ENCODE peak calls at places on chromosomes 3 and 15, in five cellular contexts. B is colonic mucosa, Q is lower lobe of right lung, K is psoas muscle, L is GM23248. H is an unnamed sample. For H3K4me1, the result is how much of the 10 kb centered on the place peaks cover.

GRCh38 chr15:86266896-86267484 is 187.3 kb downstream of the AGBL1 start:
- DNase-seq in L (no peak), B (no peak), Q (no peak), K (no peak), H (no peak)

GRCh38 chr3:186849392-186849975 is 7.0 kb downstream of the ADIPOQ start:
- DNase-seq in L (peak), Q (no peak), B (no peak), K (no peak), H (no peak)

GRCh38 chr3:36695769-36696137 is 68.6 kb downstream of the DCLK3 start:
- DNase-seq in L (peak), B (no peak), Q (no peak), K (no peak), H (no peak)

GRCh38 chr3:189001559-189001958 is 170.2 kb upstream of the TPRG1 start:
- DNase-seq in Q (no peak), L (peak), K (no peak), B (no peak), H (no peak)

GRCh38 chr3:35908366-35909232 is 269.3 kb downstream of the ARPP21 start:
- DNase-seq in L (peak), K (peak), Q (peak), B (peak), H (peak)

GRCh38 chr15:26866298-26867198 is at the start of gene GABRA5:
- DNase-seq in B (no peak), K (no peak), L (peak), Q (no peak), H (peak)

GRCh38 chr15:48609486-48609885 is 36.0 kb downstream of the FBN1 start:
- DNase-seq in L (no peak), Q (no peak), K (no peak), B (no peak), H (no peak)

GRCh38 chr3:172520332-172520831 is 2.8 kb downstream of the TNFSF10 start:
- DNase-seq in K (no peak), Q (no peak), B (peak), L (peak), H (no peak)

GRCh38 chr3:143924522-143925381 is 46.9 kb upstream of the DIPK2A start:
- DNase-seq in K (no peak), L (no peak), B (no peak), Q (no peak), H (no peak)

GRCh38 chr3:8638994-8639393 is 5.6 kb downstream of the SSUH2 start:
- DNase-seq in K (no peak), B (no peak), Q (no peak), L (no peak), H (peak)

GRCh38 chr15:66080791-66081475 is 172.6 kb downstream of the MEGF11 start:
- DNase-seq in Q (no peak), B (peak), K (no peak), L (peak), H (no peak)

GRCh38 chr3:68880632-68881031 is 51.7 kb downstream of the TAFA4 start:
- DNase-seq in L (no peak), K (no peak), Q (no peak), B (no peak), H (no peak)

GRCh38 chr15:67762610-67763368 is 62.5 kb upstream of the SKOR1 start:
- DNase-seq in L (peak), Q (no peak), K (no peak), B (no peak), H (peak)

GRCh38 chr3:146543461-146544012 is 870 bp downstream of the PLSCR1 start:
- DNase-seq in B (peak), K (no peak), Q (no peak), L (peak), H (peak)

GRCh38 chr3:27568393-27568792 is 84.2 kb upstream of the SLC4A7 start:
- DNase-seq in Q (peak), B (peak), L (peak), K (peak), H (peak)

GRCh38 chr3:45366305-45366704 is 22.1 kb upstream of the LARS2 start:
- DNase-seq in L (peak), Q (no peak), B (peak), K (no peak), H (no peak)

GRCh38 chr3:174857301-174857700 is 1.8 kb upstream of the NAALADL2 start:
- DNase-seq in Q (no peak), B (no peak), L (no peak), K (no peak), H (no peak)

GRCh38 chr3:52056521-52056967 is at the start of gene DUSP7:
- DNase-seq in K (peak), B (peak), L (peak), Q (peak), H (peak)

GRCh38 chr3:36904641-36905040 is 40.2 kb downstream of the TRANK1 start:
- DNase-seq in K (no peak), B (no peak), Q (no peak), L (peak), H (no peak)

GRCh38 chr15:66737243-66738010 is 35.4 kb downstream of the SMAD6 start:
- DNase-seq in L (no peak), Q (peak), K (no peak), B (no peak), H (no peak)

GRCh38 chr3:39122811-39123210 is 15.3 kb downstream of the TTC21A start:
- DNase-seq in B (no peak), Q (no peak), K (no peak), L (no peak), H (no peak)

GRCh38 chr3:184751204-184751809 is 39.4 kb upstream of the MAGEF1 start:
- DNase-seq in L (no peak), Q (no peak), B (no peak), K (no peak), H (no peak)

GRCh38 chr3:177905173-177905894 is 630.9 kb upstream of the KCNMB2 start:
- DNase-seq in K (no peak), Q (no peak), L (peak), B (no peak), H (peak)

GRCh38 chr3:59717679-59718205 is 667.9 kb upstream of the CFAP20DC start:
- DNase-seq in K (no peak), L (no peak), Q (no peak), B (no peak), H (no peak)

GRCh38 chr3:173891272-173892100 is 493.9 kb downstream of the NLGN1 start:
- DNase-seq in K (no peak), B (no peak), L (peak), Q (no peak), H (no peak)

GRCh38 chr15:39267685-39268084 is 313.2 kb upstream of the THBS1 start:
- DNase-seq in Q (no peak), B (no peak), K (no peak), L (no peak), H (no peak)

GRCh38 chr3:38634133-38634532 is 15.4 kb downstream of the SCN5A start:
- DNase-seq in K (peak), L (peak), B (no peak), Q (no peak), H (peak)

GRCh38 chr3:48157950-48158376 is 30.3 kb downstream of the CDC25A start:
- DNase-seq in L (peak), Q (peak), B (peak), K (peak), H (peak)

GRCh38 chr3:44003801-44004200 is 237.9 kb upstream of the TOPAZ1 start:
- DNase-seq in K (no peak), L (no peak), B (no peak), Q (no peak), H (no peak)

GRCh38 chr15:77642793-77643430 is 10.2 kb upstream of the LINGO1 start:
- DNase-seq in K (no peak), B (peak), Q (no peak), L (no peak), H (no peak)

GRCh38 chr15:75544273-75544862 is 34.7 kb downstream of the PTPN9 start:
- DNase-seq in L (no peak), B (no peak), Q (no peak), K (no peak), H (no peak)

GRCh38 chr3:114973576-114973975 is 173.5 kb downstream of the ZBTB20 start:
- DNase-seq in K (no peak), L (no peak), Q (no peak), B (no peak), H (no peak)

GRCh38 chr15:22973286-22973685 is 6.9 kb downstream of the CYFIP1 start:
- DNase-seq in L (no peak), K (no peak), B (no peak), Q (no peak), H (no peak)

GRCh38 chr3:107416886-107417285 is 39.6 kb downstream of the CCDC54 start:
- DNase-seq in L (peak), B (no peak), K (no peak), Q (no peak), H (no peak)

GRCh38 chr3:124174910-124175874 is 183.3 kb upstream of the ROPN1 start:
- DNase-seq in Q (no peak), B (no peak), K (no peak), L (no peak), H (no peak)

GRCh38 chr15:38398134-38398533 is 55.8 kb upstream of the FAM98B start:
- DNase-seq in L (peak), Q (no peak), B (no peak), K (peak), H (peak)

GRCh38 chr3:112089956-112090898 is 4.0 kb downstream of the C3orf52 start:
- DNase-seq in Q (no peak), B (peak), K (no peak), L (no peak), H (no peak)

GRCh38 chr3:112088944-112089343 is 2.8 kb downstream of the C3orf52 start:
- DNase-seq in B (no peak), K (no peak), L (no peak), Q (no peak), H (no peak)

GRCh38 chr3:112086857-112087524 is 802 bp downstream of the C3orf52 start:
- DNase-seq in K (no peak), Q (no peak), B (no peak), L (peak), H (no peak)

GRCh38 chr3:112086018-112086854 is at the start of gene C3orf52:
- DNase-seq in B (peak), Q (peak), K (peak), L (peak), H (peak)

GRCh38 chr3:112087746-112088145 is 1.6 kb downstream of the C3orf52 start:
- DNase-seq in L (no peak), Q (no peak), K (no peak), B (peak), H (no peak)
- H3K4me1 ChIP-seq in L (under half), Q (under half), K (under half), B (under half), H (under half)

GRCh38 chr3:72231439-72232196 is 446.7 kb upstream of the PROK2 start:
- DNase-seq in Q (no peak), K (no peak), L (peak), B (no peak), H (no peak)

GRCh38 chr3:72232777-72233176 is 447.8 kb upstream of the PROK2 start:
- DNase-seq in Q (no peak), L (no peak), K (no peak), B (no peak), H (no peak)

GRCh38 chr3:72237679-72238320 is 452.9 kb upstream of the PROK2 start:
- DNase-seq in Q (no peak), L (peak), B (no peak), K (no peak), H (no peak)

GRCh38 chr3:72233571-72233970 is 448.6 kb upstream of the PROK2 start:
- DNase-seq in K (no peak), B (no peak), Q (no peak), L (no peak), H (no peak)

GRCh38 chr3:72234394-72234793 is 449.4 kb upstream of the PROK2 start:
- DNase-seq in B (no peak), L (peak), K (peak), Q (no peak), H (no peak)
- H3K27ac ChIP-seq in B (no peak), L (peak), K (no peak), Q (no peak), H (no peak)

GRCh38 chr15:44726568-44727461 is 9.5 kb upstream of the TRIM69 start:
- DNase-seq in L (peak), K (no peak), Q (no peak), B (peak), H (peak)
- H3K4me1 ChIP-seq in L (under half), K (under half), Q (half or more), B (under half), H (under half)

GRCh38 chr15:90103669-90104329 is 1.5 kb upstream of the IDH2 start:
- DNase-seq in K (no peak), L (no peak), Q (no peak), B (peak), H (no peak)
- H3K27ac ChIP-seq in K (peak), L (no peak), Q (no peak), B (peak), H (no peak)

GRCh38 chr15:37087050-37087691 is 13.2 kb downstream of the MEIS2 start:
- DNase-seq in Q (no peak), L (no peak), K (no peak), B (no peak), H (no peak)
- H3K4me1 ChIP-seq in Q (under half), L (under half), K (under half), B (under half), H (under half)

H was measured in SJCRH30.